ENCODE peak calls at places on chromosomes 12 and 14, in eight cellular contexts. R is HCT116, J is IMR-90, S is hepatocyte, G is GM23338, P is PC-3, X is neuronal stem cell, I is MM.1S. U is an unnamed sample.
A peak's percentile ranks its signal among the peaks of the same experiment; 100 is the strongest.

GRCh38 chr12:109377139-109377685 is 29.5 kb downstream of the MYO1H start:
- DNase-seq in X (no peak), R (no peak), I (no peak), S (no peak), P (no peak), J (no peak), G (peak; percentile 79), U (no peak)

GRCh38 chr14:59028476-59029202 is 159.8 kb upstream of the DAAM1 start:
- DNase-seq in J (peak; percentile 97), G (peak; percentile 71), I (peak; percentile 51), S (peak; percentile 84), P (peak; percentile 100), X (peak; percentile 61), R (peak; percentile 68), U (peak; percentile 96)

GRCh38 chr12:32598688-32599087 is 80.4 kb upstream of the DNM1L start:
- DNase-seq in G (no peak), R (no peak), P (no peak), X (no peak), I (no peak), S (no peak), J (no peak), U (no peak)

GRCh38 chr12:95790025-95790911 is at the start of gene NTN4:
- DNase-seq in G (peak; percentile 74), J (peak; percentile 24), I (peak; percentile 44), S (peak; percentile 65), X (peak; percentile 17), P (peak; percentile 60), R (no peak), U (no peak)

GRCh38 chr12:57829025-57829777 is 10.7 kb upstream of the AVIL start:
- DNase-seq in G (no peak), R (no peak), X (no peak), P (no peak), J (no peak), S (no peak), I (no peak), U (no peak)

GRCh38 chr14:24185015-24185414 is 3.6 kb downstream of the IPO4 start:
- DNase-seq in S (no peak), P (no peak), G (no peak), I (no peak), X (no peak), J (no peak), R (no peak), U (no peak)

GRCh38 chr12:111685811-111686573 is at the start of the genes ACAD10 and BRAP:
- DNase-seq in I (peak; percentile 88), S (peak; percentile 96), G (peak; percentile 94), J (peak; percentile 92), X (peak; percentile 92), P (peak; percentile 98), R (peak; percentile 87), U (peak; percentile 94)

GRCh38 chr12:89369166-89369565 is 16.9 kb upstream of the DUSP6 start:
- DNase-seq in J (no peak), G (no peak), S (no peak), P (no peak), R (no peak), I (no peak), X (no peak), U (peak; percentile 54)

GRCh38 chr14:26730929-26731618 is 133.2 kb upstream of the NOVA1 start:
- DNase-seq in S (peak; percentile 30), P (peak; percentile 41), X (peak; percentile 14), G (peak; percentile 80), I (no peak), J (peak; percentile 3), R (no peak), U (peak; percentile 5)

GRCh38 chr12:76250256-76250655 is 98.0 kb downstream of the BBS10 start:
- DNase-seq in P (peak; percentile 84), S (no peak), J (peak; percentile 25), R (no peak), G (peak; percentile 7), I (no peak), X (no peak), U (no peak)

GRCh38 chr14:35335388-35336092 is 43.4 kb downstream of the PSMA6 start:
- DNase-seq in R (no peak), S (peak; percentile 81), G (no peak), X (no peak), P (peak; percentile 46), I (no peak), J (no peak), U (peak; percentile 45)

GRCh38 chr14:34345718-34346465 is 116.1 kb downstream of the SPTSSA start:
- DNase-seq in P (no peak), R (no peak), X (no peak), S (no peak), G (no peak), I (no peak), J (no peak), U (no peak)

GRCh38 chr12:69056743-69057515 is 124.0 kb upstream of the CPM start:
- DNase-seq in I (no peak), X (no peak), P (no peak), R (no peak), S (no peak), G (no peak), J (peak; percentile 66), U (peak; percentile 78)

GRCh38 chr12:1474059-1474537 is 120.3 kb downstream of the FBXL14 start:
- DNase-seq in R (peak; percentile 65), X (peak; percentile 21), J (peak; percentile 99), P (peak; percentile 95), I (no peak), G (peak; percentile 27), S (peak; percentile 14), U (peak; percentile 96)

GRCh38 chr12:43113153-43113552 is 438.9 kb downstream of the ADAMTS20 start:
- DNase-seq in S (peak; percentile 30), I (no peak), J (no peak), G (peak; percentile 31), R (no peak), X (no peak), P (no peak), U (peak; percentile 17)

GRCh38 chr12:106774808-106775524 is 484 bp downstream of the RIC8B start:
- DNase-seq in G (no peak), R (no peak), J (no peak), I (no peak), P (peak; percentile 12), S (peak; percentile 12), X (no peak), U (no peak)

GRCh38 chr12:57191410-57191809 is 25.2 kb upstream of the NXPH4 start:
- DNase-seq in R (no peak), X (no peak), S (no peak), P (no peak), G (no peak), I (no peak), J (no peak), U (no peak)

GRCh38 chr14:29898470-29898869 is 29.2 kb downstream of the PRKD1 start:
- DNase-seq in S (no peak), P (no peak), G (no peak), J (no peak), I (no peak), R (no peak), X (no peak), U (no peak)

GRCh38 chr12:83767723-83768122 is 1081.0 kb downstream of the TMTC2 start:
- DNase-seq in G (no peak), J (no peak), S (no peak), P (no peak), R (no peak), I (no peak), X (no peak), U (no peak)

GRCh38 chr14:24067133-24068082 is 4.0 kb upstream of the CPNE6 start:
- DNase-seq in J (no peak), R (no peak), P (no peak), S (peak; percentile 33), G (no peak), I (no peak), X (no peak), U (no peak)

GRCh38 chr14:104574978-104575377 is 4.6 kb upstream of the C14orf180 start:
- DNase-seq in R (no peak), G (no peak), P (no peak), J (no peak), I (no peak), X (no peak), S (no peak), U (no peak)
- H2AFZ ChIP-seq in R (no peak overlapping the region), G (no peak overlapping the region), P (no peak overlapping the region), J (no peak overlapping the region), I (no peak overlapping the region), X (no peak overlapping the region), S (no peak overlapping the region), U (no peak overlapping the region)

GRCh38 chr14:32491413-32492016 is 162.4 kb downstream of the AKAP6 start:
- DNase-seq in I (no peak), G (no peak), S (no peak), X (no peak), J (no peak), P (no peak), R (no peak), U (no peak)

GRCh38 chr14:32492482-32492881 is 163.4 kb downstream of the AKAP6 start:
- DNase-seq in P (no peak), G (no peak), I (no peak), J (no peak), X (no peak), S (no peak), R (no peak), U (peak; percentile 29)

GRCh38 chr14:32497233-32497632 is 168.1 kb downstream of the AKAP6 start:
- DNase-seq in R (no peak), S (no peak), P (no peak), G (no peak), J (no peak), X (no peak), I (no peak), U (no peak)

GRCh38 chr14:32494566-32495434 is 165.7 kb downstream of the AKAP6 start:
- DNase-seq in S (no peak), G (no peak), R (no peak), J (peak; percentile 67), I (no peak), P (no peak), X (no peak), U (no peak)

GRCh38 chr14:32495435-32495734 is 166.3 kb downstream of the AKAP6 start:
- DNase-seq in S (no peak), G (no peak), R (no peak), X (no peak), J (no peak), P (no peak), I (no peak), U (no peak)
- H3K4me3 ChIP-seq in S (no peak overlapping the region), G (no peak overlapping the region), R (no peak overlapping the region), X (no peak overlapping the region), J (no peak overlapping the region), P (no peak overlapping the region), I (no peak overlapping the region), U (no peak overlapping the region)

DNA sequence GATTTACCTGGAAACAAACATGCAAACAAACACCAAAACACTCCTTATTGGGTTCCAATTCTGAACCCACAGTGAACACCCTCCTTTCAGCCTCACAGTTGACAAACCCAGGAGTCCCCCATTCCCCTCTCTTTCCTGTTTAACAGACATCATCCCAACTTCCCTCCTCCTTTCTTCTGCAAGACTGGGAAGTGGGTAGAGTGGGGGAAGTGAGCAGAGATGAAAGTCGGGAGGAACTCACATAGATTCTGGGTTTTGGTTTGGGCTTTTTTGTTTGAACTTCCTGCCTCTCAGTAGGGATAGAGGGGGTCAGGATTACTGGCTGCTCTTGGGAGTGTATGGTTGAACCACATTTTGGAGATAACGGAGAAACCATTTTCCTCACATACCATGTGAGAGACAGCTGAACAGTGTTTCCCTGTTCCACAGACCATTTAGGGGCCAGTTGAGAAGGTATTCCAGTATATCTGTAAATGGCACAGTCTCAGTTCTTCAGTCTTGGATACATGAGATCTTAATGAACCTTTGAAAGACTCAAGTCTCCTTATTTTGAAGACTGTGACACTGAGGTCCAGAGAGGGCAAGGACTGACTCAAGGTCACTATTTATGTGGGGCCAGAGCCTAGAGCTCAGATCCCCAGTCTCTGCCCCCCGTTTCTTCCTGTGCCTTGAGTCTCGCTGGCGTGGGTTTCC is 3.9 kb upstream of the GPR84 start:
- DNase-seq in I (no peak), X (no peak), G (no peak), J (no peak), S (no peak), R (no peak), P (no peak), U (no peak)
- H2AFZ ChIP-seq in I (peak overlapping the region; percentile 40), X (peak overlapping the region; percentile 70), G (peak overlapping the region; percentile 52), J (peak overlapping the region; percentile 89), S (peak overlapping the region; percentile 46), R (no peak overlapping the region), P (peak overlapping the region; percentile 83), U (peak overlapping the region; percentile 83)

GRCh38 chr14:99258341-99258781 is 13.6 kb downstream of the BCL11B start:
- DNase-seq in G (peak; percentile 72), I (no peak), J (no peak), P (no peak), X (no peak), S (no peak), R (no peak), U (no peak)
- H3K4me3 ChIP-seq in G (no peak overlapping the region), I (no peak overlapping the region), J (no peak overlapping the region), P (no peak overlapping the region), X (no peak overlapping the region), S (no peak overlapping the region), R (no peak overlapping the region), U (no peak overlapping the region)

U was measured in fibroblast of lung.